ENCODE peak calls at places on chromosomes 5 and 9, in four cellular contexts. One of them, this sample, is unnamed.

GRCh38 chr5:154081246-154081645 is 42.5 kb downstream of the MFAP3 start:
- DNase-seq in K562: no peak
- DNase-seq in WTC11: no peak
- DNase-seq in HepG2: no peak
- DNase-seq in this sample: no peak

GRCh38 chr5:111070272-111071134 is 1.0 kb upstream of the TSLP start:
- DNase-seq in K562: no peak
- DNase-seq in WTC11: peak; percentile 71
- DNase-seq in HepG2: no peak
- DNase-seq in this sample: no peak

GRCh38 chr9:114069476-114070187 is 8.5 kb downstream of the AMBP start:
- DNase-seq in K562: no peak
- DNase-seq in WTC11: no peak
- DNase-seq in HepG2: no peak
- DNase-seq in this sample: no peak

GRCh38 chr9:92506184-92506857 is 24.0 kb upstream of the ASPN start:
- DNase-seq in K562: no peak
- DNase-seq in WTC11: no peak
- DNase-seq in HepG2: no peak
- DNase-seq in this sample: peak; percentile 61

GRCh38 chr9:104256710-104257091 is 162.6 kb downstream of the SMC2 start:
- DNase-seq in K562: no peak
- DNase-seq in WTC11: no peak
- DNase-seq in HepG2: no peak
- DNase-seq in this sample: no peak

GRCh38 chr5:132836852-132837251 is 6.4 kb upstream of the SHROOM1 start:
- DNase-seq in K562: no peak
- DNase-seq in WTC11: no peak
- DNase-seq in HepG2: no peak
- DNase-seq in this sample: no peak

GRCh38 chr5:172223901-172224873 is 30.2 kb downstream of the EFCAB9 start:
- DNase-seq in K562: no peak
- DNase-seq in WTC11: no peak
- DNase-seq in HepG2: no peak
- DNase-seq in this sample: no peak

GRCh38 chr5:65108786-65109743 is 340.3 kb downstream of the CWC27 start:
- DNase-seq in K562: no peak
- DNase-seq in WTC11: no peak
- DNase-seq in HepG2: no peak
- DNase-seq in this sample: no peak

GRCh38 chr5:93257616-93258015 is 323.4 kb downstream of the NR2F1-AS1 start:
- DNase-seq in K562: no peak
- DNase-seq in WTC11: no peak
- DNase-seq in HepG2: no peak
- DNase-seq in this sample: no peak

GRCh38 chr9:12916037-12916436 is 141.2 kb downstream of the LURAP1L start:
- DNase-seq in K562: no peak
- DNase-seq in WTC11: no peak
- DNase-seq in HepG2: peak; percentile 11
- DNase-seq in this sample: no peak

GRCh38 chr5:124438390-124439380 is 307.8 kb downstream of the ZNF608 start:
- DNase-seq in K562: no peak
- DNase-seq in WTC11: peak; percentile 43
- DNase-seq in HepG2: no peak
- DNase-seq in this sample: no peak

GRCh38 chr5:140591747-140592372 is 27.2 kb downstream of the SLC35A4 start:
- DNase-seq in K562: no peak
- DNase-seq in WTC11: no peak
- DNase-seq in HepG2: no peak
- DNase-seq in this sample: no peak

GRCh38 chr9:108185613-108186012 is 670.2 kb downstream of the ACTL7B start:
- DNase-seq in K562: no peak
- DNase-seq in WTC11: no peak
- DNase-seq in HepG2: no peak
- DNase-seq in this sample: no peak

GRCh38 chr9:84397822-84398221 is 57.3 kb upstream of the SLC28A3 start:
- DNase-seq in K562: no peak
- DNase-seq in WTC11: no peak
- DNase-seq in HepG2: no peak
- DNase-seq in this sample: no peak

GRCh38 chr5:11851402-11851801 is 52.8 kb downstream of the CTNND2 start:
- DNase-seq in K562: no peak
- DNase-seq in WTC11: no peak
- DNase-seq in HepG2: no peak
- DNase-seq in this sample: no peak

GRCh38 chr5:75337366-75338021 is 474 bp downstream of the HMGCR start:
- DNase-seq in K562: no peak
- DNase-seq in WTC11: no peak
- DNase-seq in HepG2: no peak
- DNase-seq in this sample: no peak

GRCh38 chr5:138760448-138761110 is 7.4 kb downstream of the CTNNA1 start:
- DNase-seq in K562: no peak
- DNase-seq in WTC11: no peak
- DNase-seq in HepG2: no peak
- DNase-seq in this sample: no peak
- TF ChIP-seq HMGXB4 in K562: no peak
- TF ChIP-seq HMGXB4 in WTC11: no peak
- TF ChIP-seq HMGXB4 in HepG2: no peak
- TF ChIP-seq HMGXB4 in this sample: no peak

GRCh38 chr5:160787247-160787646 is 64.8 kb downstream of the ATP10B start:
- DNase-seq in K562: no peak
- DNase-seq in WTC11: peak; percentile 59
- DNase-seq in HepG2: peak; percentile 9
- DNase-seq in this sample: peak; percentile 27
- TF ChIP-seq NR3C1 in K562: no peak
- TF ChIP-seq NR3C1 in WTC11: no peak
- TF ChIP-seq NR3C1 in HepG2: no peak
- TF ChIP-seq NR3C1 in this sample: no peak

GRCh38 chr9:6590772-6591384 is 54.7 kb downstream of the GLDC start:
- DNase-seq in K562: no peak
- DNase-seq in WTC11: no peak
- DNase-seq in HepG2: peak; percentile 98
- DNase-seq in this sample: no peak
- TF ChIP-seq USF2 in K562: no peak
- TF ChIP-seq USF2 in WTC11: no peak
- TF ChIP-seq USF2 in HepG2: no peak
- TF ChIP-seq USF2 in this sample: no peak

DNA sequence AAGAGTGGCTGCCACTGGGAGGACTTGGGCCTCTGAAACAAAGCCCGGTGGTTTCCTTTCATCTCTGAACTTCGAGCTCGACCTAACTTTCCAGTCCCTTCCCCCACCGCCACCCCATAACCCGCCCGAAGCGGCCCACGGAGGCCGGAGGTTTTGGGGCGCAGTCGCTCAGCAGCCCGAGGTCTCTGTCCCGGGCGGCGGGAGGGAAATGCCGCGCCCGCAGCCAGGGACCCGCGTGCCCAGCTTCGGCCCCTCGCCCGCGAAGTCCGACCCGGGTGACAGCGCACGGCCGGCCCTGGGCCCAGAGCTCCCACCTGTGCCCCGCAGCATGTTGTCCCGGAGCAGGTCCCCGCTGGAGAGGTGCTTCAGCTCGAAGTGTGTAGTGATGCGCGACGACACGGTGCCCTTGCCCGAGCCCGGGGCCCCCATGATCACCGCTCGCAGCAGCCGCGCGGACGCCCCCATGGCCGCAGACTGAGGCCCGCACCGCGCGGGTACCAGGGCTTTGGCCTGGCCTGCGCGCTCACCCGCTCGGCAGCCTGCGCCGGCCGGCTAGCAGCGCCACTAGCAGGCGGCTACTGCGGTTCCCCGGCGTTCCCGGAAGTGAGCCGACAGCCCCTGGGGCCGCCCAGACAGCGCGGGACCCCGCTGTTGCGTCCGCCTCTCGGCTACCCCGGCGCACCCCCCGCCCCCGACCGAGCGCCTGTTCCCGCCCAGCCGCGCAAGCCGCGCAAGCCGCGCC is at the start of gene AK3:
- DNase-seq in K562: peak; percentile 87
- DNase-seq in WTC11: peak; percentile 91
- DNase-seq in HepG2: peak; percentile 83
- DNase-seq in this sample: peak; percentile 89
- TF ChIP-seq HMGXB4 in K562: no peak
- TF ChIP-seq HMGXB4 in WTC11: peak; percentile 98
- TF ChIP-seq HMGXB4 in HepG2: peak; percentile 93
- TF ChIP-seq HMGXB4 in this sample: peak; percentile 60

GRCh38 chr5:71695561-71695960 is 23.5 kb upstream of the CARTPT start:
- DNase-seq in K562: no peak
- DNase-seq in WTC11: no peak
- DNase-seq in HepG2: no peak
- DNase-seq in this sample: no peak

GRCh38 chr5:71699233-71699632 is 19.8 kb upstream of the CARTPT start:
- DNase-seq in K562: no peak
- DNase-seq in WTC11: no peak
- DNase-seq in HepG2: no peak
- DNase-seq in this sample: no peak

GRCh38 chr5:71700803-71701202 is 18.3 kb upstream of the CARTPT start:
- DNase-seq in K562: no peak
- DNase-seq in WTC11: no peak
- DNase-seq in HepG2: no peak
- DNase-seq in this sample: no peak

GRCh38 chr5:71699751-71700150 is 19.3 kb upstream of the CARTPT start:
- DNase-seq in K562: no peak
- DNase-seq in WTC11: no peak
- DNase-seq in HepG2: no peak
- DNase-seq in this sample: no peak

DNA sequence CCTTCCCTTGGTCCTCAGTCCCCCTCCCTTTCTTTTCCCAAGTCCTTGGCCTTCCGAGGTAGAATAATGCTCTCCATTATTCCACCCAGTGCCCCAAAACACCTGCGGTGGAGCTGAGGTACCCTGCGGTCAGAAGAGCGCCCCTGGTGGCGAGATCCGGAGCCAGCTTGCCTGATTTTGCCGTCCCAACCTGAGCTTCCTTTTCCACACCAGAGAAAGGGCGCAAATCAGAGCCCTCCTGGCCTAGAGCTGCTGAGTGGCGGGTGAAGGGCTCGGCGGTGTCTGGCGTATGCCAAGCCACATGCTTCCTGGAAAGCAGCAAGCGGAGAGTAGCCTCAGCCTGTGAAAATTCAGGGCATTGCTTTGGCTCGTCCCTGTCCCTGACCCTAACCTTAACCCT is 21.1 kb upstream of the CARTPT start:
- DNase-seq in K562: peak; percentile 66
- DNase-seq in WTC11: peak; percentile 79
- DNase-seq in HepG2: peak; percentile 7
- DNase-seq in this sample: peak; percentile 27
- TF ChIP-seq NR3C1 in K562: no peak
- TF ChIP-seq NR3C1 in WTC11: no peak
- TF ChIP-seq NR3C1 in HepG2: no peak
- TF ChIP-seq NR3C1 in this sample: no peak

GRCh38 chr9:38066907-38067610 is 2.0 kb downstream of the SHB start:
- DNase-seq in K562: peak; percentile 49
- DNase-seq in WTC11: peak; percentile 28
- DNase-seq in HepG2: no peak
- DNase-seq in this sample: no peak
- TF ChIP-seq USF2 in K562: no peak
- TF ChIP-seq USF2 in WTC11: no peak
- TF ChIP-seq USF2 in HepG2: no peak
- TF ChIP-seq USF2 in this sample: no peak

This sample was measured in A549.